ENCODE peak calls at places on chromosome 10, in nine cellular contexts. I is cardiac fibroblast, H is ovary, V is AG09309, E is AG10803, T is adrenal gland, S is choroid plexus epithelial cell, A is mucosa of descending colon, P is GM23338. K is an unnamed sample.
A peak's percentile ranks its signal among the peaks of the same experiment; 100 is the strongest.

GRCh38 chr10:93657757-93658156 is 44.6 kb downstream of the FRA10AC1 start:
- DNase-seq in I (no peak), H (no peak), V (no peak), E (no peak), T (no peak), S (no peak), A (no peak), P (no peak), K (no peak)

GRCh38 chr10:71616817-71617654 is 102.5 kb downstream of the C10orf105 start:
- DNase-seq in I (no peak), H (no peak), V (no peak), E (no peak), T (no peak), S (no peak), A (no peak), P (no peak), K (no peak)

GRCh38 chr10:74947781-74948401 is 121.5 kb downstream of the KAT6B start:
- DNase-seq in I (no peak), H (no peak), V (no peak), E (no peak), T (no peak), S (no peak), A (no peak), P (no peak), K (no peak)

GRCh38 chr10:92031580-92031979 is 108.0 kb downstream of the BTAF1 start:
- DNase-seq in I (no peak), H (no peak), V (no peak), E (no peak), T (no peak), S (no peak), A (no peak), P (no peak), K (no peak)

GRCh38 chr10:126158090-126158489 is 230.2 kb downstream of the ADAM12 start:
- DNase-seq in I (no peak), H (no peak), V (no peak), E (no peak), T (no peak), S (no peak), A (no peak), P (no peak), K (no peak)

GRCh38 chr10:132293416-132294195 is 14.1 kb downstream of the STK32C start:
- DNase-seq in I (no peak), H (peak; percentile 6), V (no peak), E (no peak), T (peak; percentile 72), S (peak; percentile 33), A (peak; percentile 15), P (no peak), K (no peak)

GRCh38 chr10:68133553-68133952 is 24.3 kb downstream of the MYPN start:
- DNase-seq in I (no peak), H (no peak), V (no peak), E (no peak), T (no peak), S (no peak), A (no peak), P (no peak), K (peak; percentile 6)

GRCh38 chr10:14022052-14022451 is 308.7 kb downstream of the FRMD4A start:
- DNase-seq in I (no peak), H (no peak), V (no peak), E (no peak), T (no peak), S (no peak), A (no peak), P (no peak), K (no peak)

GRCh38 chr10:88881922-88882645 is 2.0 kb downstream of the STAMBPL1 start:
- DNase-seq in I (peak; percentile 26), H (no peak), V (no peak), E (no peak), T (no peak), S (no peak), A (no peak), P (no peak), K (no peak)

GRCh38 chr10:119871881-119872609 is 598 bp downstream of the MCMBP start:
- DNase-seq in I (peak; percentile 49), H (peak; percentile 71), V (no peak), E (peak; percentile 35), T (peak; percentile 61), S (peak; percentile 48), A (peak; percentile 78), P (peak; percentile 81), K (peak; percentile 45)

GRCh38 chr10:61904711-61905445 is 3.4 kb downstream of the ARID5B start:
- DNase-seq in I (peak; percentile 88), H (no peak), V (peak; percentile 52), E (peak; percentile 67), T (no peak), S (peak; percentile 83), A (no peak), P (peak; percentile 48), K (peak; percentile 75)

GRCh38 chr10:61905837-61906236 is 4.3 kb downstream of the ARID5B start:
- DNase-seq in I (no peak), H (no peak), V (no peak), E (no peak), T (no peak), S (no peak), A (no peak), P (no peak), K (no peak)

GRCh38 chr10:61906502-61906901 is 5.0 kb downstream of the ARID5B start:
- DNase-seq in I (no peak), H (no peak), V (no peak), E (no peak), T (no peak), S (no peak), A (no peak), P (no peak), K (no peak)

GRCh38 chr10:61903991-61904350 is 2.5 kb downstream of the ARID5B start:
- DNase-seq in I (no peak), H (no peak), V (no peak), E (peak; percentile 26), T (no peak), S (no peak), A (no peak), P (no peak), K (no peak)

GRCh38 chr10:61905446-61905725 is 3.9 kb downstream of the ARID5B start:
- DNase-seq in I (no peak), H (no peak), V (no peak), E (no peak), T (no peak), S (no peak), A (no peak), P (no peak), K (no peak)
- H3K4me3 ChIP-seq in I (no peak overlapping the region), H (no peak overlapping the region), V (no peak overlapping the region), E (peak overlapping the region; percentile 83), T (no peak overlapping the region), S (no peak overlapping the region), A (no peak overlapping the region), P (no peak overlapping the region), K (no peak overlapping the region)

DNA sequence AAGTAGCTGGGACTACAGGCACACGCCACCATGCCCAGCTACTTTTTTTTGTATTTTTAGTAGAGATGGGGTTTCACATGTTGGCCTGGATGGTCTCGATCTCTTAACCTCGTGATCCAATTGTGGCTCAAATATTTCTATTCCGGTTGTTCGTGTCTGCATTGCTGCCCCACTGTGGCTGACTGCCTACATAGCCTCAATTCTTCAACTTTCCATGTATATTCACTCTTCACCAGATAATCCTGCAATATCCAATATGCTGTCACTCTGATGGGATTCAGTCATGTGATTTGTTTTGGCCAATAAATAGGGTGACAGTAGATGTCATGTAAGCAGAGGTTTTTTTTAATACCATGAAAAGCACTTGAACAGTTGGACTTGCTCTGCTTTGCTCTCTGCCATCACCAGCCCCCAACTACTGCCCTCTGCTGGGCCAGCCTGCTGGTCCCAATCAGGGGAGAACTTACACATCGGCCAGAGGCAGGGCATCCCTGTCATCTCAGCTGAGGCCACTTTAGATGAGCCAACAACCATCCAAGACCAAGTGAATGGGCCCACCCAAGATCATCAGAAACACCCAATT is 56.7 kb downstream of the NSUN6 start:
- DNase-seq in I (no peak), H (no peak), V (no peak), E (no peak), T (no peak), S (peak; percentile 23), A (peak; percentile 40), P (peak; percentile 51), K (no peak)
- TF ChIP-seq CTCF in I (peak; percentile 30), H (no peak), V (peak; percentile 28), E (peak; percentile 8), T (peak; percentile 12), S (peak; percentile 51), A (no peak), P (peak; percentile 87), K (peak; percentile 26)

GRCh38 chr10:113992601-113993011 is 51.1 kb upstream of the ADRB1 start:
- DNase-seq in I (no peak), H (no peak), V (no peak), E (peak; percentile 33), T (peak; percentile 69), S (no peak), A (no peak), P (no peak), K (peak; percentile 11)

GRCh38 chr10:113991091-113991860 is 52.4 kb upstream of the ADRB1 start:
- DNase-seq in I (no peak), H (no peak), V (no peak), E (no peak), T (no peak), S (peak; percentile 14), A (no peak), P (no peak), K (no peak)

GRCh38 chr10:113995201-113995600 is 48.5 kb upstream of the ADRB1 start:
- DNase-seq in I (no peak), H (no peak), V (no peak), E (no peak), T (no peak), S (no peak), A (no peak), P (no peak), K (no peak)

GRCh38 chr10:113997428-113997827 is 46.2 kb upstream of the ADRB1 start:
- DNase-seq in I (no peak), H (no peak), V (no peak), E (no peak), T (no peak), S (peak; percentile 17), A (peak; percentile 69), P (no peak), K (no peak)

GRCh38 chr10:113993489-113993932 is 50.2 kb upstream of the ADRB1 start:
- DNase-seq in I (no peak), H (no peak), V (no peak), E (peak; percentile 34), T (no peak), S (peak; percentile 46), A (no peak), P (no peak), K (peak; percentile 56)
- H3K4me3 ChIP-seq in I (no peak overlapping the region), H (no peak overlapping the region), V (no peak overlapping the region), E (no peak overlapping the region), T (no peak overlapping the region), S (no peak overlapping the region), A (no peak overlapping the region), P (no peak overlapping the region), K (no peak overlapping the region)

DNA sequence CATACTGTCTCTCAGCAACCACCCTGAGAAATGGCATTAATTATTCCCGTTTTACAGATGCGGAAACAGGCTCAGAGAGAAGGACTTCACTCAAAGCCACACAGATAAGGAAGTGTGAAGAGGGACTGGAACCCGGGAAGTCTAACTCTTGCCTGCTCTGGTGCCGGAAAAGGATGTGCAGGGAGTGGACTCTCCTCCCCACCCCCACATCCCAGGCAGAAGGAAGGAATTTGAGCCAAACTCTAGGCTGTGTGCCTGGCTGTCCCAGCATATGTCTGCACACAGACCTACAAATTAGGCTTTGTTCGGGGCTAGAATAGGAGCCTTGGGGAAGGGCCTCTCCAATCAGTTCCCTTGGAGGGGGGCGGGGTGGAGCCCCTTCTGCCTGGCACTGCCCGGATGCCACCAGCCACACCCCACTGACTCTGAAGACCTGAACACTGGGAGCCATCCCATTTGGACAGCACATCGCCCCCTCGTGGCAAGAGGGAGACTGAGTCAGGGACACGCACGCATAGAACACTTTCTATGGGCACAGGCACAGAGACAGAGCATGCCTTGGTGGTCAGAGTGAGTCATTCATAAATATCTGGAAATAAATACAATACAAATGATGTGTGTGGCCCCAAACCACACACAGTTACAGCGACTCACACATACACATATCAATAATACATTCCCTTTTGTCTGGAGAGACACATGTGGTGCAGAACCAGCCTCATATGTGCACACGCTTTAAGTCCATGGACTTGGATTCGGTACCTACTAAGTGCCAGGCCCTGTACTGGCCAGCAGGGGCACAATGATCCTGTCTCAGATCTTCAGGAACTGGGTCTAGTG is 13.1 kb downstream of the LZTS2 start:
- DNase-seq in I (peak; percentile 95), H (peak; percentile 91), V (no peak), E (peak; percentile 90), T (peak; percentile 95), S (peak; percentile 92), A (peak; percentile 89), P (peak; percentile 90), K (peak; percentile 91)
- TF ChIP-seq CTCF in I (peak; percentile 74), H (peak; percentile 91), V (peak; percentile 84), E (peak; percentile 73), T (peak; percentile 92), S (peak; percentile 78), A (peak; percentile 71), P (peak; percentile 91), K (peak; percentile 81)